ENCODE peak calls at places on chromosomes 3 and 15, in ten cellular contexts. M is kidney tubule cell; S is T-helper 2 cell; J is GF-D8; B is stimulated activated CD4-positive, alpha-beta T cell treated with anti-CD3 and anti-CD28 coated beads, Interleukin-15, amount 100 ng/mL, for 1 hour; E is skeletal muscle cell; A is activated naive CD4-positive, alpha-beta T cell; U is GM04504; Z is stimulated activated CD8-positive, alpha-beta memory T cell treated with anti-CD3 and anti-CD28 coated beads, Interleukin-4, amount 100 ng/mL, for 1 hour; T is Peyer's patch. C is an unnamed sample.

GRCh38 chr3:176953106-176954080 is 243.9 kb downstream of the TBL1XR1 start:
- DNase-seq in M (peak), S (no peak), J (no peak), B (no peak), E (peak), A (no peak), U (peak), Z (no peak), T (peak), C (no peak)

GRCh38 chr3:35639251-35640185 is at the start of gene ARPP21:
- DNase-seq in M (peak), S (no peak), J (no peak), B (no peak), E (no peak), A (no peak), U (no peak), Z (no peak), T (no peak), C (no peak)

GRCh38 chr3:51718547-51719412 is 11.9 kb downstream of the GRM2 start:
- DNase-seq in M (peak), S (no peak), J (no peak), B (no peak), E (no peak), A (no peak), U (peak), Z (no peak), T (peak), C (no peak)

GRCh38 chr3:42796332-42796885 is 7.9 kb downstream of the HIGD1A start:
- DNase-seq in M (no peak), S (no peak), J (no peak), B (no peak), E (no peak), A (no peak), U (no peak), Z (no peak), T (no peak), C (no peak)

GRCh38 chr15:37101634-37102314 is 1.4 kb upstream of the MEIS2 start:
- DNase-seq in M (peak), S (no peak), J (no peak), B (no peak), E (peak), A (no peak), U (no peak), Z (no peak), T (peak), C (no peak)

GRCh38 chr15:76199106-76200082 is 111.9 kb downstream of the ETFA start:
- DNase-seq in M (peak), S (no peak), J (no peak), B (no peak), E (peak), A (no peak), U (peak), Z (no peak), T (peak), C (no peak)

GRCh38 chr3:141255864-141256263 is 24.2 kb downstream of the PXYLP1 start:
- DNase-seq in M (no peak), S (peak), J (no peak), B (no peak), E (no peak), A (no peak), U (no peak), Z (no peak), T (no peak), C (no peak)

GRCh38 chr3:124119056-124119721 is 127.3 kb upstream of the ROPN1 start:
- DNase-seq in M (peak), S (no peak), J (no peak), B (no peak), E (peak), A (no peak), U (peak), Z (no peak), T (no peak), C (no peak)

GRCh38 chr15:66770518-66771350 is 68.7 kb downstream of the SMAD6 start:
- DNase-seq in M (no peak), S (no peak), J (no peak), B (no peak), E (no peak), A (no peak), U (no peak), Z (no peak), T (no peak), C (no peak)

GRCh38 chr3:177294221-177294620 is 96.9 kb upstream of the TBL1XR1 start:
- DNase-seq in M (peak), S (no peak), J (no peak), B (no peak), E (peak), A (no peak), U (peak), Z (no peak), T (no peak), C (no peak)

GRCh38 chr15:71054286-71054952 is 60.9 kb upstream of the THSD4 start:
- DNase-seq in M (no peak), S (no peak), J (no peak), B (no peak), E (no peak), A (no peak), U (no peak), Z (no peak), T (no peak), C (no peak)

GRCh38 chr3:138497851-138498250 is 63.4 kb downstream of the ESYT3 start:
- DNase-seq in M (no peak), S (no peak), J (no peak), B (no peak), E (no peak), A (no peak), U (no peak), Z (no peak), T (no peak), C (no peak)

GRCh38 chr3:16587047-16587702 is 18.0 kb downstream of the DAZL start:
- DNase-seq in M (no peak), S (no peak), J (no peak), B (no peak), E (no peak), A (no peak), U (no peak), Z (no peak), T (no peak), C (no peak)

GRCh38 chr15:26887926-26888666 is 21.2 kb downstream of the GABRA5 start:
- DNase-seq in M (no peak), S (no peak), J (no peak), B (no peak), E (no peak), A (no peak), U (no peak), Z (no peak), T (no peak), C (no peak)

GRCh38 chr3:115741650-115742049 is 118.3 kb downstream of the GAP43 start:
- DNase-seq in M (no peak), S (no peak), J (no peak), B (no peak), E (no peak), A (no peak), U (no peak), Z (no peak), T (no peak), C (no peak)

GRCh38 chr3:103437850-103438249 is 1003.0 kb downstream of the ZPLD1 start:
- DNase-seq in M (no peak), S (no peak), J (no peak), B (no peak), E (no peak), A (no peak), U (no peak), Z (no peak), T (no peak), C (no peak)

GRCh38 chr15:82294061-82294690 is 31.6 kb downstream of the SAXO2 start:
- DNase-seq in M (no peak), S (no peak), J (no peak), B (no peak), E (no peak), A (no peak), U (no peak), Z (no peak), T (no peak), C (no peak)

GRCh38 chr3:152656207-152657001 is 178.5 kb upstream of the P2RY1 start:
- DNase-seq in M (peak), S (no peak), J (no peak), B (no peak), E (no peak), A (no peak), U (no peak), Z (no peak), T (no peak), C (no peak)

GRCh38 chr15:78425643-78426042 is 12.4 kb upstream of the IREB2 start:
- DNase-seq in M (no peak), S (no peak), J (peak), B (no peak), E (no peak), A (no peak), U (no peak), Z (no peak), T (no peak), C (no peak)

GRCh38 chr3:143972495-143973351 is 1.1 kb downstream of the DIPK2A start:
- DNase-seq in M (peak), S (peak), J (peak), B (peak), E (peak), A (peak), U (peak), Z (peak), T (peak), C (peak)

GRCh38 chr3:23697416-23697815 is 108.3 kb upstream of the UBE2E1 start:
- DNase-seq in M (no peak), S (no peak), J (no peak), B (no peak), E (no peak), A (no peak), U (no peak), Z (no peak), T (no peak), C (no peak)

GRCh38 chr3:185900228-185900627 is 37.6 kb downstream of the TRA2B start:
- DNase-seq in M (peak), S (no peak), J (no peak), B (no peak), E (peak), A (no peak), U (peak), Z (no peak), T (peak), C (no peak)